ENCODE peak calls at places on chromosomes 16 and 17, in ten cellular contexts. One of them, this sample, is unnamed.

GRCh38 chr17:78746263-78746948 is 35.7 kb downstream of the CYTH1 start:
- DNase-seq in mammary epithelial cell: no peak
- DNase-seq in heart right ventricle: no peak
- DNase-seq in astrocyte of the spinal cord: no peak
- DNase-seq in astrocyte of the cerebellum: no peak
- DNase-seq in body of pancreas: no peak
- DNase-seq in glutamatergic neuron: no peak
- DNase-seq in IMR-90: no peak
- DNase-seq in fibroblast of mammary gland: no peak
- DNase-seq in sigmoid colon: no peak
- DNase-seq in this sample: no peak

GRCh38 chr17:339193-340061 is 13.2 kb downstream of the RPH3AL start:
- DNase-seq in mammary epithelial cell: no peak
- DNase-seq in heart right ventricle: no peak
- DNase-seq in astrocyte of the spinal cord: no peak
- DNase-seq in astrocyte of the cerebellum: no peak
- DNase-seq in body of pancreas: peak
- DNase-seq in glutamatergic neuron: no peak
- DNase-seq in IMR-90: no peak
- DNase-seq in fibroblast of mammary gland: no peak
- DNase-seq in sigmoid colon: peak
- DNase-seq in this sample: no peak

GRCh38 chr17:3641717-3642486 is 5.3 kb downstream of the CTNS start:
- DNase-seq in mammary epithelial cell: no peak
- DNase-seq in heart right ventricle: no peak
- DNase-seq in astrocyte of the spinal cord: no peak
- DNase-seq in astrocyte of the cerebellum: no peak
- DNase-seq in body of pancreas: no peak
- DNase-seq in glutamatergic neuron: no peak
- DNase-seq in IMR-90: no peak
- DNase-seq in fibroblast of mammary gland: no peak
- DNase-seq in sigmoid colon: no peak
- DNase-seq in this sample: no peak

GRCh38 chr17:30091771-30092170 is 24.8 kb upstream of the NSRP1 start:
- DNase-seq in mammary epithelial cell: no peak
- DNase-seq in heart right ventricle: no peak
- DNase-seq in astrocyte of the spinal cord: peak
- DNase-seq in astrocyte of the cerebellum: peak
- DNase-seq in body of pancreas: no peak
- DNase-seq in glutamatergic neuron: no peak
- DNase-seq in IMR-90: peak
- DNase-seq in fibroblast of mammary gland: peak
- DNase-seq in sigmoid colon: no peak
- DNase-seq in this sample: no peak

GRCh38 chr17:48568499-48569259 is 9.5 kb downstream of the HOXB4 start:
- DNase-seq in mammary epithelial cell: peak
- DNase-seq in heart right ventricle: no peak
- DNase-seq in astrocyte of the spinal cord: no peak
- DNase-seq in astrocyte of the cerebellum: no peak
- DNase-seq in body of pancreas: no peak
- DNase-seq in glutamatergic neuron: no peak
- DNase-seq in IMR-90: peak
- DNase-seq in fibroblast of mammary gland: no peak
- DNase-seq in sigmoid colon: no peak
- DNase-seq in this sample: no peak

GRCh38 chr16:19926449-19927390 is 42.1 kb upstream of the GPRC5B start:
- DNase-seq in mammary epithelial cell: peak
- DNase-seq in heart right ventricle: no peak
- DNase-seq in astrocyte of the spinal cord: peak
- DNase-seq in astrocyte of the cerebellum: peak
- DNase-seq in body of pancreas: no peak
- DNase-seq in glutamatergic neuron: no peak
- DNase-seq in IMR-90: peak
- DNase-seq in fibroblast of mammary gland: peak
- DNase-seq in sigmoid colon: no peak
- DNase-seq in this sample: no peak

GRCh38 chr17:48629411-48629759 is 3.2 kb upstream of the HOXB9 start:
- DNase-seq in mammary epithelial cell: no peak
- DNase-seq in heart right ventricle: no peak
- DNase-seq in astrocyte of the spinal cord: no peak
- DNase-seq in astrocyte of the cerebellum: no peak
- DNase-seq in body of pancreas: no peak
- DNase-seq in glutamatergic neuron: no peak
- DNase-seq in IMR-90: no peak
- DNase-seq in fibroblast of mammary gland: no peak
- DNase-seq in sigmoid colon: no peak
- DNase-seq in this sample: no peak

GRCh38 chr17:13393841-13394710 is 207.7 kb downstream of the HS3ST3A1 start:
- DNase-seq in mammary epithelial cell: peak
- DNase-seq in heart right ventricle: no peak
- DNase-seq in astrocyte of the spinal cord: peak
- DNase-seq in astrocyte of the cerebellum: no peak
- DNase-seq in body of pancreas: no peak
- DNase-seq in glutamatergic neuron: no peak
- DNase-seq in IMR-90: peak
- DNase-seq in fibroblast of mammary gland: peak
- DNase-seq in sigmoid colon: no peak
- DNase-seq in this sample: no peak

GRCh38 chr17:79557724-79558572 is 52.9 kb downstream of the RBFOX3 start:
- DNase-seq in mammary epithelial cell: no peak
- DNase-seq in heart right ventricle: no peak
- DNase-seq in astrocyte of the spinal cord: no peak
- DNase-seq in astrocyte of the cerebellum: no peak
- DNase-seq in body of pancreas: no peak
- DNase-seq in glutamatergic neuron: no peak
- DNase-seq in IMR-90: no peak
- DNase-seq in fibroblast of mammary gland: no peak
- DNase-seq in sigmoid colon: peak
- DNase-seq in this sample: no peak

GRCh38 chr16:4347010-4347409 is 4.1 kb downstream of the PAM16 start:
- DNase-seq in mammary epithelial cell: no peak
- DNase-seq in heart right ventricle: no peak
- DNase-seq in astrocyte of the spinal cord: no peak
- DNase-seq in astrocyte of the cerebellum: no peak
- DNase-seq in body of pancreas: no peak
- DNase-seq in glutamatergic neuron: no peak
- DNase-seq in IMR-90: no peak
- DNase-seq in fibroblast of mammary gland: peak
- DNase-seq in sigmoid colon: peak
- DNase-seq in this sample: no peak

GRCh38 chr17:7886227-7887037 is 2.2 kb upstream of the CHD3 start:
- DNase-seq in mammary epithelial cell: peak
- DNase-seq in heart right ventricle: no peak
- DNase-seq in astrocyte of the spinal cord: peak
- DNase-seq in astrocyte of the cerebellum: no peak
- DNase-seq in body of pancreas: peak
- DNase-seq in glutamatergic neuron: peak
- DNase-seq in IMR-90: peak
- DNase-seq in fibroblast of mammary gland: no peak
- DNase-seq in sigmoid colon: peak
- DNase-seq in this sample: peak

GRCh38 chr16:30658731-30659506 is 688 bp downstream of the FBRS start:
- DNase-seq in mammary epithelial cell: peak
- DNase-seq in heart right ventricle: peak
- DNase-seq in astrocyte of the spinal cord: peak
- DNase-seq in astrocyte of the cerebellum: peak
- DNase-seq in body of pancreas: peak
- DNase-seq in glutamatergic neuron: peak
- DNase-seq in IMR-90: peak
- DNase-seq in fibroblast of mammary gland: peak
- DNase-seq in sigmoid colon: peak
- DNase-seq in this sample: peak

GRCh38 chr16:15676506-15676905 is 26.5 kb downstream of the NDE1 start:
- DNase-seq in mammary epithelial cell: no peak
- DNase-seq in heart right ventricle: no peak
- DNase-seq in astrocyte of the spinal cord: no peak
- DNase-seq in astrocyte of the cerebellum: no peak
- DNase-seq in body of pancreas: no peak
- DNase-seq in glutamatergic neuron: no peak
- DNase-seq in IMR-90: no peak
- DNase-seq in fibroblast of mammary gland: no peak
- DNase-seq in sigmoid colon: no peak
- DNase-seq in this sample: no peak

GRCh38 chr16:15677447-15677846 is 27.4 kb downstream of the NDE1 start:
- DNase-seq in mammary epithelial cell: no peak
- DNase-seq in heart right ventricle: no peak
- DNase-seq in astrocyte of the spinal cord: no peak
- DNase-seq in astrocyte of the cerebellum: no peak
- DNase-seq in body of pancreas: no peak
- DNase-seq in glutamatergic neuron: no peak
- DNase-seq in IMR-90: no peak
- DNase-seq in fibroblast of mammary gland: no peak
- DNase-seq in sigmoid colon: no peak
- DNase-seq in this sample: no peak

GRCh38 chr16:15686287-15686686 is 36.2 kb downstream of the NDE1 start:
- DNase-seq in mammary epithelial cell: no peak
- DNase-seq in heart right ventricle: no peak
- DNase-seq in astrocyte of the spinal cord: no peak
- DNase-seq in astrocyte of the cerebellum: no peak
- DNase-seq in body of pancreas: no peak
- DNase-seq in glutamatergic neuron: no peak
- DNase-seq in IMR-90: no peak
- DNase-seq in fibroblast of mammary gland: no peak
- DNase-seq in sigmoid colon: no peak
- DNase-seq in this sample: no peak

DNA sequence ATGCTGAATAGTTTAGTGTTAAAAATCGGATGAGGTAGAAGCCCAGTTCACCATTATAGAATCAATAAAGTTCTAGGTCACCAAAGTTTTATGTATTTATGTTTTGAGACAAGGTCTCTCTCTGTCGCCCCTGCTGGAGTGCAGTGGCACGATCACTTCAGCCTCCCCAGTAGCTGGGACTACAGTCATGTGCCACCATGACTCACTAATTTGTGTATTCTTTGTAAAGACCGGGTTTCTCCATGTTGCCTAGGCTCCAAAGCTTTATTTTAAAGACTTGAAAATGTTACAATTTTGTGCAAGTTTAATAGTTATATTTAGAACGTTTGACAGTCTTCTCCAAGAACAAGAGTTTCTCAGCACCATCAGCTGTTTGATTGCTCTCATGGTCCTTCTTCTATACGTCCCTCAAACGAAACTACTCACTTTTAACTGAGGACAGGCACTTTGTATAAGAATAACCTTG is 32.1 kb downstream of the NDE1 start:
- DNase-seq in mammary epithelial cell: peak
- DNase-seq in heart right ventricle: no peak
- DNase-seq in astrocyte of the spinal cord: peak
- DNase-seq in astrocyte of the cerebellum: peak
- DNase-seq in body of pancreas: peak
- DNase-seq in glutamatergic neuron: peak
- DNase-seq in IMR-90: peak
- DNase-seq in fibroblast of mammary gland: peak
- DNase-seq in sigmoid colon: no peak
- DNase-seq in this sample: peak
- TF ChIP-seq CTCF in mammary epithelial cell: peak
- TF ChIP-seq CTCF in heart right ventricle: no peak
- TF ChIP-seq CTCF in astrocyte of the spinal cord: peak
- TF ChIP-seq CTCF in astrocyte of the cerebellum: peak
- TF ChIP-seq CTCF in body of pancreas: peak
- TF ChIP-seq CTCF in glutamatergic neuron: peak
- TF ChIP-seq CTCF in IMR-90: peak
- TF ChIP-seq CTCF in fibroblast of mammary gland: peak
- TF ChIP-seq CTCF in sigmoid colon: no peak
- TF ChIP-seq CTCF in this sample: peak

DNA sequence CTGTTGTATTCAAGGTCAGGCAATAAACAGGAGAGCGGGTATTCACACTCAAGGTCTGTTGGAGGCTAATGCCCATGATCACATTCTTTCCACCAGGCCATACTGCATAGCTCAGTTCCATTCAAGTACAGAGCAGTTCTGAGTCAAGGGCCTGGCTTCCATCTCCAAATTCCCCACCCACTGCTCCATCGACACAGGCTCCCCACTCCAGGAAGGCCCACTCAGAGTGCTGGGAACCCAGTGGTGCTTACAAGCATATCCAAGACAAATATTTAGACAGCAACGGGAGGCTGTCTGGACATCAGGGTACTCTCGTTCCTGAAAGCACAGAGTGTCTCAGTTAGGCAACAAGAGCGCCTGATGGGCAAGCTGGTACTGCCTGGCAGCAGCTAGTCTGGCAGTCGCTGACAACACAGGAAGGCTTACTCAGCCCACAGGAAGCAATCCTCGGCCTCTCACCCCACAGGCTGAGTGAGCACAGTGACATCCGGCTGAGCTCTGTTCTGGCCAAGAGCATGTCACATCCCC is 40.9 kb downstream of the RFFL start:
- DNase-seq in mammary epithelial cell: peak
- DNase-seq in heart right ventricle: peak
- DNase-seq in astrocyte of the spinal cord: peak
- DNase-seq in astrocyte of the cerebellum: peak
- DNase-seq in body of pancreas: peak
- DNase-seq in glutamatergic neuron: no peak
- DNase-seq in IMR-90: peak
- DNase-seq in fibroblast of mammary gland: peak
- DNase-seq in sigmoid colon: peak
- DNase-seq in this sample: peak
- TF ChIP-seq CTCF in mammary epithelial cell: peak
- TF ChIP-seq CTCF in heart right ventricle: no peak
- TF ChIP-seq CTCF in astrocyte of the spinal cord: peak
- TF ChIP-seq CTCF in astrocyte of the cerebellum: peak
- TF ChIP-seq CTCF in body of pancreas: no peak
- TF ChIP-seq CTCF in glutamatergic neuron: no peak
- TF ChIP-seq CTCF in IMR-90: peak
- TF ChIP-seq CTCF in fibroblast of mammary gland: peak
- TF ChIP-seq CTCF in sigmoid colon: peak
- TF ChIP-seq CTCF in this sample: no peak

DNA sequence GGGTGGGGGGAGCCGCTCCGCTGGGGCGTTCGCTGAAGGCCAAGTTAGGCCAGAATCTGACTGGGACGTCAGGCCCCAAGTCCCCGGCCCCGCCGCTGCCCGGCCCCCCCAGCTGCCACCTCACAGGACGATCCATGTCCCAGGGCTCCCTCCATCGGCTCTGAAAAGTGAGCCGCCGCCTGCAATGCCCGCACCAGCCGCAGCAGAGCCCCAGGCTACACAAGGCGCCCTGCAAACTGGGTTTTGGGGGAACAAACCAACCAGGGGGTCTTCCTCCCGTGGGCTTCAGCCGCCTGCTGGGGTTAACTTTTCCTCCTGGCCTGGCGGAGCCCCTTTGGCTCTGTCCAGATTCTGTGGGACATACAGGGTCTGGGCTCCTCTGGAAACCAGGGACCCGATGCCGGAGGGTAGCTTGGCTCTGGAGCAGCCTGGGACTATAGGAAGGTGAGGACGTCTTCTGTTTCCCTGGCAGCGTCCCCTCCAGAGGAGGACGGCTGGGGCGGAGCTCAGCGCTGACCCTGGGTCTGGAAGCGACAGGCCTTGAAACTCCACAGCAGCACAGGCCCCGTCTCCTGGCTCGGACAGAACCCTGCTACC is 835 bp downstream of the NME4 start:
- DNase-seq in mammary epithelial cell: no peak
- DNase-seq in heart right ventricle: peak
- DNase-seq in astrocyte of the spinal cord: peak
- DNase-seq in astrocyte of the cerebellum: peak
- DNase-seq in body of pancreas: peak
- DNase-seq in glutamatergic neuron: peak
- DNase-seq in IMR-90: peak
- DNase-seq in fibroblast of mammary gland: peak
- DNase-seq in sigmoid colon: peak
- DNase-seq in this sample: peak
- TF ChIP-seq CTCF in mammary epithelial cell: peak
- TF ChIP-seq CTCF in heart right ventricle: no peak
- TF ChIP-seq CTCF in astrocyte of the spinal cord: peak
- TF ChIP-seq CTCF in astrocyte of the cerebellum: peak
- TF ChIP-seq CTCF in body of pancreas: peak
- TF ChIP-seq CTCF in glutamatergic neuron: no peak
- TF ChIP-seq CTCF in IMR-90: peak
- TF ChIP-seq CTCF in fibroblast of mammary gland: peak
- TF ChIP-seq CTCF in sigmoid colon: peak
- TF ChIP-seq CTCF in this sample: no peak

GRCh38 chr16:49181812-49182211 is 99.8 kb downstream of the CBLN1 start:
- DNase-seq in mammary epithelial cell: no peak
- DNase-seq in heart right ventricle: no peak
- DNase-seq in astrocyte of the spinal cord: no peak
- DNase-seq in astrocyte of the cerebellum: no peak
- DNase-seq in body of pancreas: no peak
- DNase-seq in glutamatergic neuron: no peak
- DNase-seq in IMR-90: no peak
- DNase-seq in fibroblast of mammary gland: no peak
- DNase-seq in sigmoid colon: no peak
- DNase-seq in this sample: no peak
- TF ChIP-seq CTCF in mammary epithelial cell: no peak
- TF ChIP-seq CTCF in heart right ventricle: no peak
- TF ChIP-seq CTCF in astrocyte of the spinal cord: no peak
- TF ChIP-seq CTCF in astrocyte of the cerebellum: no peak
- TF ChIP-seq CTCF in body of pancreas: no peak
- TF ChIP-seq CTCF in glutamatergic neuron: no peak
- TF ChIP-seq CTCF in IMR-90: no peak
- TF ChIP-seq CTCF in fibroblast of mammary gland: no peak
- TF ChIP-seq CTCF in sigmoid colon: no peak
- TF ChIP-seq CTCF in this sample: no peak